ENCODE peak calls at places on chromosomes 3 and 15, in four cellular contexts. H is stimulated activated CD8-positive, alpha-beta memory T cell treated with anti-CD3 and anti-CD28 coated beads, Interleukin-15, amount 100 ng/mL, for 24 hours; O is HCT116; M is astrocyte of the spinal cord. I is an unnamed sample.

GRCh38 chr3:115698851-115699535 is 75.7 kb downstream of the GAP43 start:
- DNase-seq in H (no peak), O (no peak), M (peak), I (peak)

GRCh38 chr3:133926736-133927542 is 31.3 kb upstream of the RAB6B start:
- DNase-seq in H (no peak), O (no peak), M (peak), I (peak)

GRCh38 chr3:59486468-59486964 is 436.7 kb upstream of the CFAP20DC start:
- DNase-seq in H (no peak), O (no peak), M (no peak), I (no peak)

GRCh38 chr3:190040145-190040544 is 80.6 kb downstream of the P3H2 start:
- DNase-seq in H (no peak), O (no peak), M (no peak), I (no peak)

GRCh38 chr3:72274511-72275295 is 489.8 kb upstream of the PROK2 start:
- DNase-seq in H (no peak), O (no peak), M (peak), I (no peak)

GRCh38 chr3:181326637-181327223 is 337.2 kb upstream of the DNAJC19 start:
- DNase-seq in H (no peak), O (peak), M (peak), I (peak)

GRCh38 chr15:65312400-65312916 is 8.0 kb downstream of the RNU5B-1 start:
- DNase-seq in H (no peak), O (no peak), M (no peak), I (peak)

GRCh38 chr3:12750223-12750622 is 8.8 kb downstream of the TMEM40 start:
- DNase-seq in H (no peak), O (peak), M (peak), I (no peak)

GRCh38 chr3:117486709-117487394 is 777.3 kb downstream of the TUSC7 start:
- DNase-seq in H (no peak), O (no peak), M (no peak), I (no peak)

GRCh38 chr3:55556622-55557531 is 69.8 kb upstream of the WNT5A start:
- DNase-seq in H (no peak), O (no peak), M (no peak), I (no peak)

GRCh38 chr3:124976378-124976777 is 41.8 kb upstream of the MUC13 start:
- DNase-seq in H (no peak), O (no peak), M (no peak), I (no peak)

GRCh38 chr3:50221413-50222168 is 14.4 kb upstream of the GNAI2 start:
- DNase-seq in H (no peak), O (no peak), M (no peak), I (no peak)

GRCh38 chr3:192130534-192131132 is 596.7 kb downstream of the FGF12 start:
- DNase-seq in H (no peak), O (peak), M (peak), I (peak)

GRCh38 chr15:26864664-26865191 is 2.1 kb upstream of the GABRA5 start:
- DNase-seq in H (no peak), O (no peak), M (peak), I (peak)

GRCh38 chr3:184590795-184591194 is 29.2 kb downstream of the EPHB3 start:
- DNase-seq in H (no peak), O (no peak), M (no peak), I (no peak)

GRCh38 chr15:100786139-100786531 is 93.5 kb upstream of the ALDH1A3 start:
- DNase-seq in H (no peak), O (no peak), M (no peak), I (no peak)

GRCh38 chr3:177498037-177498857 is 301.0 kb upstream of the TBL1XR1 start:
- DNase-seq in H (no peak), O (no peak), M (peak), I (no peak)

GRCh38 chr15:34039506-34040123 is 611 bp upstream of the AVEN start:
- DNase-seq in H (no peak), O (no peak), M (peak), I (peak)

GRCh38 chr3:38805765-38806386 is 10.1 kb downstream of the SCN10A start:
- DNase-seq in H (no peak), O (peak), M (peak), I (peak)

GRCh38 chr15:34055868-34056595 is 17.0 kb upstream of the AVEN start:
- DNase-seq in H (no peak), O (no peak), M (peak), I (no peak)

I was measured in SK-N-DZ.